ENCODE peak calls at places on chromosomes 16 and 17, in ten cellular contexts. J is omental fat pad; O is activated T-helper 9 cell treated with anti-CD3 and anti-CD28 coated beads, Interleukin-2, amount 50 U/mL, for 16 hours; G is esophagus squamous epithelium; I is HT-29; L is NCI-H1092; K is T-helper 2 cell; N is NCI-H2081; D is germinal center; R is epithelial cell of esophagus. Y is an unnamed sample.

GRCh38 chr16:8740775-8741355 is 56.6 kb downstream of the TMEM186 start:
- DNase-seq in K (no peak), J (no peak), L (no peak), N (no peak), D (no peak), O (no peak), I (no peak), G (no peak), R (no peak), Y (no peak)

GRCh38 chr16:73122604-73123386 is 74.9 kb upstream of the ZFHX3 start:
- DNase-seq in G (no peak), L (no peak), R (no peak), K (peak), J (no peak), O (no peak), N (no peak), I (no peak), D (no peak), Y (no peak)

GRCh38 chr16:49012961-49013726 is 268.5 kb downstream of the CBLN1 start:
- DNase-seq in L (peak), O (no peak), N (no peak), I (no peak), D (no peak), G (no peak), R (no peak), J (no peak), K (no peak), Y (no peak)

GRCh38 chr16:70392606-70393005 is 45.9 kb downstream of the DDX19A start:
- DNase-seq in L (no peak), J (no peak), O (no peak), G (no peak), D (no peak), I (no peak), N (no peak), R (no peak), K (no peak), Y (no peak)

GRCh38 chr16:19523184-19523558 is 571 bp upstream of the CCP110 start:
- DNase-seq in D (no peak), R (no peak), L (no peak), K (no peak), G (no peak), N (no peak), I (no peak), J (no peak), O (no peak), Y (no peak)

GRCh38 chr16:67183-67791 is 5.1 kb downstream of the RHBDF1 start:
- DNase-seq in R (no peak), O (no peak), J (no peak), I (no peak), L (peak), D (no peak), G (no peak), N (peak), K (no peak), Y (no peak)

GRCh38 chr17:59154335-59154720 is 658 bp downstream of the SKA2 start:
- DNase-seq in I (peak), J (no peak), G (no peak), O (peak), L (peak), R (peak), K (peak), N (peak), D (peak), Y (peak)

GRCh38 chr17:79223471-79223870 is 148.8 kb downstream of the ENGASE start:
- DNase-seq in G (no peak), D (no peak), I (no peak), N (no peak), R (no peak), L (no peak), J (no peak), O (no peak), K (no peak), Y (no peak)

GRCh38 chr17:73342057-73342522 is 30.3 kb upstream of the CDC42EP4 start:
- DNase-seq in I (no peak), L (peak), D (no peak), O (no peak), K (no peak), N (peak), G (no peak), R (peak), J (peak), Y (no peak)

GRCh38 chr16:59296888-59297287 is 562.8 kb upstream of the GOT2 start:
- DNase-seq in N (no peak), G (no peak), R (no peak), O (no peak), I (no peak), D (no peak), L (no peak), J (no peak), K (no peak), Y (no peak)

GRCh38 chr16:85306071-85306792 is 194.0 kb upstream of the CIBAR2 start:
- DNase-seq in G (peak), K (peak), L (no peak), R (peak), I (peak), O (peak), D (peak), N (no peak), J (peak), Y (no peak)

GRCh38 chr16:57785385-57785784 is 16.9 kb downstream of the KIFC3 start:
- DNase-seq in N (no peak), D (no peak), O (no peak), L (no peak), G (no peak), K (no peak), R (no peak), J (no peak), I (no peak), Y (no peak)

GRCh38 chr17:8488931-8489330 is 53.2 kb downstream of the NDEL1 start:
- DNase-seq in R (peak), I (peak), L (no peak), J (no peak), K (no peak), O (no peak), D (no peak), G (no peak), N (no peak), Y (no peak)

GRCh38 chr17:17710728-17711541 is 29.7 kb downstream of the RAI1 start:
- DNase-seq in G (no peak), L (no peak), K (no peak), I (peak), N (no peak), O (no peak), J (no peak), D (no peak), R (peak), Y (no peak)

GRCh38 chr16:90018297-90019200 is 707 bp downstream of the DBNDD1 start:
- DNase-seq in G (no peak), K (no peak), N (peak), L (no peak), O (no peak), I (peak), J (no peak), R (peak), D (no peak), Y (no peak)

GRCh38 chr17:69055334-69055733 is 5.4 kb downstream of the ABCA9 start:
- DNase-seq in K (no peak), L (no peak), R (no peak), J (no peak), G (no peak), O (no peak), N (no peak), I (no peak), D (no peak), Y (no peak)

GRCh38 chr17:48575673-48576478 is 2.3 kb downstream of the HOXB4 start:
- DNase-seq in G (no peak), K (no peak), N (no peak), R (no peak), O (no peak), D (no peak), L (no peak), I (no peak), J (no peak), Y (no peak)

GRCh38 chr17:15298176-15298575 is 33.0 kb upstream of the PMP22 start:
- DNase-seq in L (no peak), G (no peak), J (no peak), K (no peak), O (no peak), D (no peak), N (no peak), R (peak), I (no peak), Y (no peak)

GRCh38 chr17:20046629-20047028 is 37.5 kb downstream of the SPECC1 start:
- DNase-seq in I (no peak), G (no peak), L (no peak), N (no peak), R (no peak), K (no peak), J (no peak), D (no peak), O (no peak), Y (no peak)

GRCh38 chr16:2853531-2854073 is 4.4 kb downstream of the PRSS22 start:
- DNase-seq in G (no peak), R (no peak), J (no peak), O (no peak), L (no peak), I (no peak), K (no peak), N (no peak), D (no peak), Y (no peak)

GRCh38 chr17:51119415-51120356 is 982 bp downstream of the SPAG9 start:
- DNase-seq in J (no peak), K (peak), D (peak), L (no peak), O (peak), I (peak), G (no peak), N (peak), R (peak), Y (peak)

GRCh38 chr16:11955713-11956123 is 9.3 kb upstream of the TNFRSF17 start:
- DNase-seq in O (no peak), G (no peak), N (no peak), R (peak), D (no peak), J (no peak), I (no peak), L (no peak), K (no peak), Y (no peak)

GRCh38 chr17:49035470-49036269 is 38.5 kb downstream of the IGF2BP1 start:
- DNase-seq in L (peak), G (no peak), I (peak), J (peak), O (no peak), N (peak), K (peak), D (peak), R (peak), Y (peak)

GRCh38 chr17:7885357-7886226 is 3.0 kb upstream of the CHD3 start:
- DNase-seq in G (no peak), L (peak), N (peak), J (no peak), R (no peak), K (peak), D (peak), I (peak), O (peak), Y (peak)

GRCh38 chr17:40021471-40021961 is 6.3 kb downstream of the CSF3 start:
- DNase-seq in G (no peak), D (no peak), N (no peak), I (no peak), R (peak), K (no peak), L (no peak), O (no peak), J (no peak), Y (no peak)

GRCh38 chr17:58332720-58333395 is 4.3 kb upstream of the TSPOAP1 start:
- DNase-seq in K (peak), J (no peak), G (no peak), N (no peak), D (no peak), O (no peak), R (no peak), L (no peak), I (no peak), Y (peak)